ENCODE peak calls at places on chromosomes 16 and 17, in nine cellular contexts. U is mucosa of descending colon, N is GM06990, P is neural progenitor cell, X is right lobe of liver, E is cardiac fibroblast, K is GM23338, W is psoas muscle, R is AG10803. J is an unnamed sample.

GRCh38 chr17:57603978-57604377 is 141.1 kb downstream of the CCDC182 start:
- DNase-seq in U (no peak), N (peak), P (no peak), X (no peak), E (no peak), K (no peak), W (no peak), R (no peak), J (peak)

GRCh38 chr16:14401839-14402115 is 228.3 kb downstream of the PARN start:
- DNase-seq in U (no peak), N (no peak), P (no peak), X (no peak), E (no peak), K (no peak), W (peak), R (peak), J (no peak)

GRCh38 chr17:37488009-37488604 is 1.6 kb upstream of the DUSP14 start:
- DNase-seq in U (no peak), N (no peak), P (peak), X (no peak), E (peak), K (peak), W (no peak), R (peak), J (no peak)

GRCh38 chr16:49876716-49877129 is 20.8 kb upstream of the ZNF423 start:
- DNase-seq in U (peak), N (peak), P (peak), X (peak), E (peak), K (peak), W (peak), R (no peak), J (peak)

GRCh38 chr17:2697611-2698162 is 13.9 kb downstream of the CLUH start:
- DNase-seq in U (no peak), N (no peak), P (no peak), X (peak), E (no peak), K (no peak), W (no peak), R (no peak), J (peak)

GRCh38 chr16:10172848-10173655 is 9.2 kb downstream of the GRIN2A start:
- DNase-seq in U (no peak), N (no peak), P (no peak), X (no peak), E (peak), K (peak), W (no peak), R (peak), J (no peak)

GRCh38 chr17:382644-383533 is 30.3 kb upstream of the RPH3AL start:
- DNase-seq in U (no peak), N (no peak), P (peak), X (no peak), E (peak), K (peak), W (no peak), R (peak), J (no peak)

GRCh38 chr16:48318630-48319029 is 66.6 kb downstream of the SIAH1 start:
- DNase-seq in U (no peak), N (no peak), P (no peak), X (no peak), E (peak), K (peak), W (no peak), R (peak), J (peak)

GRCh38 chr16:680967-681745 is 946 bp downstream of the STUB1 start:
- DNase-seq in U (no peak), N (no peak), P (peak), X (no peak), E (peak), K (peak), W (peak), R (peak), J (no peak)

GRCh38 chr16:23434380-23434779 is 18.6 kb downstream of the COG7 start:
- DNase-seq in U (no peak), N (peak), P (peak), X (no peak), E (peak), K (peak), W (no peak), R (peak), J (no peak)

GRCh38 chr17:56595831-56596740 is 2.6 kb downstream of the NOG start:
- DNase-seq in U (no peak), N (no peak), P (peak), X (peak), E (no peak), K (peak), W (no peak), R (no peak), J (no peak)

GRCh38 chr17:82475458-82475857 is 16.9 kb downstream of the NARF start:
- DNase-seq in U (no peak), N (no peak), P (no peak), X (no peak), E (peak), K (no peak), W (no peak), R (no peak), J (no peak)

GRCh38 chr17:20089795-20090547 is 80.8 kb downstream of the SPECC1 start:
- DNase-seq in U (no peak), N (no peak), P (no peak), X (no peak), E (no peak), K (no peak), W (no peak), R (no peak), J (no peak)

GRCh38 chr17:266219-266618 is 84.8 kb upstream of the DOC2B start:
- DNase-seq in U (peak), N (no peak), P (no peak), X (peak), E (no peak), K (no peak), W (peak), R (no peak), J (peak)

GRCh38 chr17:81420769-81421462 is 25.7 kb downstream of the BAHCC1 start:
- DNase-seq in U (no peak), N (no peak), P (no peak), X (no peak), E (peak), K (no peak), W (peak), R (peak), J (no peak)

GRCh38 chr16:69406780-69407331 is 17.6 kb upstream of the CYB5B start:
- DNase-seq in U (no peak), N (no peak), P (no peak), X (no peak), E (no peak), K (peak), W (no peak), R (no peak), J (no peak)

GRCh38 chr17:73234746-73235145 is 26.9 kb downstream of the CPSF4L start:
- DNase-seq in U (no peak), N (no peak), P (no peak), X (no peak), E (no peak), K (no peak), W (no peak), R (no peak), J (peak)

GRCh38 chr17:48178327-48178726 is 70.8 kb downstream of the SNX11 start:
- DNase-seq in U (no peak), N (no peak), P (no peak), X (no peak), E (no peak), K (no peak), W (no peak), R (no peak), J (no peak)

GRCh38 chr17:70621593-70621992 is 452.3 kb downstream of the KCNJ2 start:
- DNase-seq in U (no peak), N (no peak), P (peak), X (no peak), E (peak), K (no peak), W (no peak), R (peak), J (no peak)

GRCh38 chr17:58254803-58255202 is 16.4 kb downstream of the LPO start:
- DNase-seq in U (no peak), N (no peak), P (no peak), X (no peak), E (no peak), K (peak), W (no peak), R (no peak), J (no peak)

GRCh38 chr16:88534731-88535141 is 35.5 kb upstream of the ZC3H18 start:
- DNase-seq in U (peak), N (peak), P (peak), X (no peak), E (peak), K (peak), W (peak), R (peak), J (peak)
- H3K4me3 ChIP-seq in U (peak), N (peak), P (peak), X (no peak), E (peak), K (peak), W (peak), R (peak), J (peak)

DNA sequence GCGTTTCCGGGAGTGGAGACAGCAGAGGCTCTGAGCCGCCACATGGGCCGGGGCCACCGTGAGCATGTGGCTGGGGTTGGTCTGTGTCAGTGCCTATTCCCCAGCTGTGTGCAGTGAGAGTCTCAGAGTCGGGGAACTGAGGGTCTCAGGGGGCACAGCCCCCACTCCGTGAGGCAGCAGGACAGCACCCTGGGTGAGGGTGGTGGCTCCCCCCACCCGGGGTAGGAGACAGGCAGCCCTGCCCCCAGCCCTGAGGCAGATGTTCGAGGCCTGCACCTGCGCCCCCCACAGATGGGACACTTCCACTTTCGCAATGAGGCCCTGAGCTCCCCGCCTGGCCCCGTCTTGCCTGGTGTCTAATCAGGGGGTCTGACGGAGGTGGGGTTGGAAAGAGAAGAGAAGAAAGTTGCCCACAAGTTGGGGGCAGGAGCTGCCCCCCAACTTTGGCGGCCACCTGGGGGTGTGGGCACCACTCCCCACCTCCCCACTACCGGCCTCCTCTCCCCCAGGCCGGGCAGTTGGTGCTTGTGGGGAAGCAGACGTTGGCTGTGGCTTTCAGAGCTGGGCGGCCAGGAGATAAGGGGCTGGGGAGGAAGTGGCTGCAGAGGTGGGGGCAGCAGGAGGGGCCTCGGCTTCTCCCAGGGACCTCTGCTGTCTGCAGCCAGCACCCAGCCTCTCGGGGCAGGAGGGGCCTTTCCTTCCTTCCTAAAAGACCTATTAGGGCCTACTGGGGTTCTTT is 1.8 kb upstream of the CBFA2T3 start:
- DNase-seq in U (peak), N (peak), P (no peak), X (no peak), E (no peak), K (no peak), W (no peak), R (no peak), J (no peak)
- H3K4me3 ChIP-seq in U (no peak), N (peak), P (no peak), X (no peak), E (no peak), K (no peak), W (no peak), R (no peak), J (no peak)

GRCh38 chr16:75087040-75087979 is 29.3 kb downstream of the LDHD start:
- DNase-seq in U (no peak), N (no peak), P (no peak), X (no peak), E (peak), K (no peak), W (peak), R (peak), J (no peak)
- H3K4me3 ChIP-seq in U (no peak), N (no peak), P (no peak), X (no peak), E (no peak), K (no peak), W (peak), R (peak), J (no peak)

GRCh38 chr17:74595037-74595436 is 3.0 kb upstream of the CD300LD start:
- DNase-seq in U (no peak), N (no peak), P (no peak), X (no peak), E (no peak), K (no peak), W (no peak), R (no peak), J (no peak)

GRCh38 chr17:74591503-74591902 is 580 bp downstream of the CD300LD start:
- DNase-seq in U (no peak), N (no peak), P (no peak), X (no peak), E (no peak), K (no peak), W (no peak), R (no peak), J (no peak)

GRCh38 chr17:74592087-74592990 is at the start of gene CD300LD:
- DNase-seq in U (no peak), N (no peak), P (no peak), X (no peak), E (no peak), K (no peak), W (no peak), R (no peak), J (no peak)
- H3K4me3 ChIP-seq in U (no peak), N (no peak), P (no peak), X (no peak), E (no peak), K (no peak), W (no peak), R (no peak), J (no peak)

J was measured in Peyer's patch.